ENCODE peak calls at places on chromosomes 1 and 21, in seven cellular contexts. C is uterus, K is heart left ventricle, H is tibial nerve, P is stomach, Y is lower leg skin, E is right lobe of liver. I is an unnamed sample.

GRCh38 chr1:211812584-211812983 is 18.0 kb downstream of the LPGAT1 start:
- DNase-seq in C (no peak), K (no peak), H (no peak), P (no peak), Y (no peak), E (no peak), I (no peak)

GRCh38 chr1:228285661-228286504 is 78.0 kb downstream of the OBSCN start:
- DNase-seq in C (no peak), K (no peak), H (no peak), P (no peak), Y (peak; percentile 81), E (peak; percentile 13), I (peak; percentile 6)

GRCh38 chr1:176802316-176802715 is 339.3 kb downstream of the PAPPA2 start:
- DNase-seq in C (no peak), K (no peak), H (no peak), P (no peak), Y (no peak), E (no peak), I (no peak)

GRCh38 chr1:62271932-62272728 is 47.1 kb downstream of the KANK4 start:
- DNase-seq in C (no peak), K (no peak), H (no peak), P (no peak), Y (no peak), E (no peak), I (no peak)

GRCh38 chr1:29282135-29282923 is 46.0 kb downstream of the PTPRU start:
- DNase-seq in C (no peak), K (no peak), H (no peak), P (no peak), Y (peak; percentile 66), E (no peak), I (no peak)

GRCh38 chr1:30232288-30232899 is 491.0 kb downstream of the MATN1 start:
- DNase-seq in C (no peak), K (no peak), H (no peak), P (no peak), Y (no peak), E (no peak), I (no peak)

GRCh38 chr21:22711636-22712035 is 1713.4 kb downstream of the NCAM2 start:
- DNase-seq in C (no peak), K (no peak), H (no peak), P (no peak), Y (no peak), E (no peak), I (no peak)

GRCh38 chr1:59597420-59598199 is 217.1 kb upstream of the HOOK1 start:
- DNase-seq in C (no peak), K (no peak), H (no peak), P (no peak), Y (no peak), E (no peak), I (no peak)

GRCh38 chr1:170729608-170730378 is 65.9 kb downstream of the PRRX1 start:
- DNase-seq in C (no peak), K (peak; percentile 31), H (no peak), P (no peak), Y (no peak), E (no peak), I (no peak)

GRCh38 chr1:231951399-231951798 is 324.8 kb downstream of the DISC1 start:
- DNase-seq in C (no peak), K (no peak), H (no peak), P (no peak), Y (no peak), E (no peak), I (no peak)

GRCh38 chr21:34072145-34073031 is 990 bp upstream of the MRPS6 start:
- DNase-seq in C (peak; percentile 43), K (no peak), H (peak; percentile 25), P (peak; percentile 50), Y (peak; percentile 90), E (peak; percentile 67), I (no peak)

GRCh38 chr1:198937231-198938031 is 298.6 kb downstream of the PTPRC start:
- DNase-seq in C (peak; percentile 31), K (peak; percentile 72), H (peak; percentile 65), P (no peak), Y (peak; percentile 84), E (no peak), I (peak; percentile 46)

DNA sequence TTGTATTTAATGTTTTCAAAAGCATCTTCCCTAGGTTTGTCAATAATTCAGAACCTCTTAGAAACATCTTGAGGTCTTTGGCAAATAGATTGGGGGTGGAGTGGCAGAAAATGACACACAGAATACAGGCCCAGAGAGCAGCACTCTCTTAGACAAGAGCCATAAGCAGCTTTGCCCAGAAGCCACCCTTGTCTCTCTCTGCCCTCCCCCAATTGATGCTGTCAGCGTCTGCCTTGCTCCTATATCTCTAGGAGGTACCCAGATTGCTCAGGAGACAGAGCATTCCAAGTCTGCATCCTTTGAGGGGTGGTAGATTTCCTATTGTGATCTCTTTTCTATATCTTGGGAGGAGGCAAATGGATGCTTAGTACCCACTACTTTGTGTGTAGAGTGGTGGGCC is 1.7 kb downstream of the RGL1 start:
- DNase-seq in C (no peak), K (no peak), H (no peak), P (no peak), Y (no peak), E (no peak), I (no peak)
- TF ChIP-seq POLR2A in C (no peak), K (no peak), H (no peak), P (no peak), Y (no peak), E (no peak), I (no peak)

GRCh38 chr1:72282690-72283203 is 408 bp upstream of the NEGR1 start:
- DNase-seq in C (peak; percentile 83), K (peak; percentile 82), H (peak; percentile 78), P (peak; percentile 81), Y (peak; percentile 96), E (peak; percentile 76), I (peak; percentile 77)

GRCh38 chr1:72284084-72284397 is 1.7 kb upstream of the NEGR1 start:
- DNase-seq in C (no peak), K (no peak), H (no peak), P (no peak), Y (no peak), E (no peak), I (no peak)

GRCh38 chr1:72283204-72284083 is 1.1 kb upstream of the NEGR1 start:
- DNase-seq in C (peak; percentile 66), K (peak; percentile 76), H (peak; percentile 74), P (peak; percentile 52), Y (peak; percentile 90), E (peak; percentile 51), I (peak; percentile 60)

GRCh38 chr1:72285074-72285425 is 2.7 kb upstream of the NEGR1 start:
- DNase-seq in C (peak; percentile 20), K (peak; percentile 10), H (peak; percentile 14), P (no peak), Y (no peak), E (no peak), I (no peak)

DNA sequence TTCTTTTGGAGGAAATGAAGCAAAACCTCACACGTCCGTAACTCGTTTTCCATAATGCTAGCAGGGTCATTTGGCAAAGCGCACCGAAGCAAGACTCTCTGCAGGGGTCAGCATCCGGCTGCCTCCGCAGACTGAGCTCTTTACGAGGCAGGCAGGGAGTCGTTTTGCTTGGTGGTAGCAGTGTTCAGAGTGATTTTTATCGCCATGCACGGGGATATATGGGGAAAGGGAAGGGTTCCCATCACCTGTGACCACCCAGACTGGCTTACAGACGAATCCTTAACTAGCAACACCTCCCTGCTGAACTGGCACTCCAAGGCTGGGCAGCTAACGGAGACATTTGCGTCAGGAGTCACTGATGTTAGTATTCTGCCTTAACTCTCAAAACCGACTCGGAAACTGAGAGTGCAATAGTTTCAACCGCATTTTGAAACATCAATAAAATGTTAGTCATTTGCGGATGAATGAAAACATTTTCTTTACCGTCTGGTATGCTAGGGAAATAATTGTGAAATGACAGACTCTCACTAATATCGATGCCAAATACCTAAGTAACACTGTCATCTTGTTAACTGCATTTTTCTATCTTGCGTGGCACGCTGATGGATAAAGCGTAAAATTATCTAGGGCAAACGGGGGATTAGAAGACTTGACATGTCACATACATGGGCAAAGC is 2.2 kb upstream of the NEGR1 start:
- DNase-seq in C (peak; percentile 32), K (peak; percentile 38), H (peak; percentile 36), P (no peak), Y (no peak), E (peak; percentile 29), I (peak; percentile 19)
- TF ChIP-seq POLR2A in C (no peak), K (no peak), H (no peak), P (no peak), Y (no peak), E (no peak), I (no peak)

GRCh38 chr1:161723459-161724149 is 2.3 kb downstream of the FCRLB start:
- DNase-seq in C (no peak), K (no peak), H (no peak), P (no peak), Y (no peak), E (no peak), I (no peak)

GRCh38 chr1:161727343-161727924 is 6.1 kb downstream of the FCRLB start:
- DNase-seq in C (no peak), K (peak; percentile 11), H (peak; percentile 11), P (no peak), Y (no peak), E (no peak), I (peak; percentile 15)

GRCh38 chr1:161728376-161729226 is 7.3 kb downstream of the FCRLB start:
- DNase-seq in C (no peak), K (no peak), H (no peak), P (no peak), Y (no peak), E (no peak), I (no peak)

GRCh38 chr1:161725888-161726630 is 4.7 kb downstream of the FCRLB start:
- DNase-seq in C (peak; percentile 44), K (peak; percentile 57), H (peak; percentile 25), P (peak; percentile 48), Y (peak; percentile 91), E (peak; percentile 62), I (peak; percentile 40)

DNA sequence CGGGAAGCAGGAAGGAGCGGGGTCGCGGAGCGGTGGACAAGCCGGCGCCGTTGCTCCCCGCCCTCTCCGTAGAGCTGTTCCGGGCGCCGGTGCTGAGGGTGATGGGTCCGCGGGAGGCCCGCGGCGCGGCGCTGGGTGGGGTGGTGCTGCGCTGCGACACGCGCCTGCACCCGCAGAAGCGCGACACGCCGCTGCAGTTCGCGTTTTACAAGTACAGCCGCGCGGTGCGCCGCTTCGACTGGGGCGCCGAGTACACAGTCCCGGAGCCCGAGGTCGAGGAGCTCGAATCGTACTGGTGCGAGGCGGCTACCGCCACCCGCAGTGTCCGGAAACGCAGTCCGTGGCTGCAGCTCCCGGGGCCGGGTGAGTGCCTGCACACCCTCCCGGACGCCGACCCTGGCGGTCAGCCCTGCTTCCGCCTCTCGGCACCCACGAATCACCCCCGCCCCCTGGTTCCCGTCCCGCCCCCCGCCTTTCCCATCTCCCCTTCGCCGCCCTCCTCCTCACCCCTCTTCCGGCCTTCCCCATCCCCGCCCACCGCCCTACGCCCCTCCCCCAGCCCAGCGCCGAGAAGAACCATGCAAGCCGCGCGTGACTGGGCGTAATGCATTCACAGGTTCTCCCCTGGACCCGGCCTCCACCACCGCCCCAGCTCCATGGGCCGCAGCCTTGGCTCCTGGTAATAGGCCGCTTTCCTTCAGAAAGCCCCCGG is 5.4 kb downstream of the FCRLB start:
- DNase-seq in C (peak; percentile 92), K (peak; percentile 90), H (peak; percentile 84), P (peak; percentile 84), Y (peak; percentile 97), E (peak; percentile 91), I (peak; percentile 85)
- TF ChIP-seq POLR2A in C (peak; percentile 57), K (no peak), H (peak; percentile 20), P (no peak), Y (no peak), E (peak; percentile 88), I (peak; percentile 57)

DNA sequence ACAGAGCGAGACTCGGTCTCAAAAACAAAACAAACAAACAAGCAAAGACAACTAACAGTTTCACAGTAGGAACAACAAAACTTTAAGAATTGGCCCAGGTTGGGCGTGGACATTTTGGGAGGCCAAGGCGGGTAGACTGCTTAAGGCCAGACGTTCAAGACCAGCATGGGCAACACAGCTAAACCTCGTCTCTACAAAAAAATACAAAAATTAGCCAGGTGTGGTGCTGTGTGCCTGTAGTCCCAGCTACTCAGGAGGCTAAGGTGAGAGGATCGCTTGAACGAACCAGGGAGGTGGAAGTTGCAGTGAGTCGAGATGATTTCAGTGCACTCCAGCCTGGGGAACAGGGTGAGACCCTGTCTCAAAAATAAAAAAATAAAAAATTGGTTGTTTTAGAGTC is 13.5 kb downstream of the GTF2B start:
- DNase-seq in C (no peak), K (no peak), H (no peak), P (no peak), Y (no peak), E (no peak), I (no peak)
- TF ChIP-seq POLR2A in C (no peak), K (no peak), H (no peak), P (no peak), Y (no peak), E (no peak), I (no peak)